ENCODE peak calls at places on chromosome 21, in ten cellular contexts. A is small intestine; F is A673; X is upper lobe of right lung; G is uterus; Y is effector memory CD4-positive, alpha-beta T cell; S is testis; J is lower lobe of right lung; D is pancreas; K is heart left ventricle. E is an unnamed sample.
A peak's percentile ranks its signal among the peaks of the same experiment; 100 is the strongest.

GRCh38 chr21:36464590-36464989 is 15.3 kb downstream of the CLDN14 start:
- DNase-seq in A (no peak), F (no peak), X (no peak), G (no peak), Y (no peak), S (no peak), J (no peak), D (no peak), K (no peak), E (no peak)

GRCh38 chr21:34967509-34968289 is 81.4 kb downstream of the RUNX1 start:
- DNase-seq in A (no peak), F (no peak), X (no peak), G (no peak), Y (no peak), S (no peak), J (no peak), D (no peak), K (no peak), E (no peak)

GRCh38 chr21:39063517-39063916 is 119.7 kb downstream of the PSMG1 start:
- DNase-seq in A (no peak), F (no peak), X (no peak), G (no peak), Y (no peak), S (no peak), J (no peak), D (no peak), K (no peak), E (no peak)

GRCh38 chr21:34126269-34126668 is 52.9 kb downstream of the MRPS6 start:
- DNase-seq in A (no peak), F (no peak), X (no peak), G (no peak), Y (no peak), S (no peak), J (no peak), D (no peak), K (no peak), E (no peak)

GRCh38 chr21:35236090-35236489 is 187.0 kb upstream of the RUNX1 start:
- DNase-seq in A (no peak), F (no peak), X (no peak), G (no peak), Y (no peak), S (no peak), J (no peak), D (no peak), K (no peak), E (no peak)

GRCh38 chr21:36627242-36627641 is 71.7 kb upstream of the SIM2 start:
- DNase-seq in A (no peak), F (no peak), X (no peak), G (no peak), Y (no peak), S (no peak), J (no peak), D (no peak), K (no peak), E (no peak)

GRCh38 chr21:21436012-21436545 is 437.9 kb downstream of the NCAM2 start:
- DNase-seq in A (no peak), F (no peak), X (no peak), G (no peak), Y (no peak), S (no peak), J (no peak), D (no peak), K (no peak), E (no peak)

GRCh38 chr21:32206631-32207030 is 72.2 kb downstream of the MIS18A start:
- DNase-seq in A (no peak), F (peak; percentile 5), X (no peak), G (no peak), Y (no peak), S (no peak), J (no peak), D (no peak), K (no peak), E (no peak)

GRCh38 chr21:26840912-26841311 is 4.3 kb downstream of the ADAMTS1 start:
- DNase-seq in A (no peak), F (peak; percentile 79), X (no peak), G (peak; percentile 69), Y (no peak), S (no peak), J (no peak), D (peak; percentile 37), K (peak; percentile 89), E (no peak)

GRCh38 chr21:19340303-19340702 is 936.7 kb upstream of the TMPRSS15 start:
- DNase-seq in A (no peak), F (no peak), X (no peak), G (no peak), Y (no peak), S (no peak), J (no peak), D (no peak), K (no peak), E (no peak)

GRCh38 chr21:43733529-43734071 is 14.7 kb downstream of the PDXK start:
- DNase-seq in A (no peak), F (peak; percentile 45), X (peak; percentile 73), G (no peak), Y (no peak), S (peak; percentile 59), J (no peak), D (peak; percentile 52), K (peak; percentile 54), E (no peak)
- H3K36me3 ChIP-seq in A (peaks cover 2% of the 10 kb centered on the region), F (peaks cover 2% of the 10 kb centered on the region), X (peaks cover 18% of the 10 kb centered on the region), G (no peaks in the 10 kb centered on the region), Y (no peaks in the 10 kb centered on the region), S (no peaks in the 10 kb centered on the region), J (peaks cover 38% of the 10 kb centered on the region), D (no peaks in the 10 kb centered on the region), K (no peaks in the 10 kb centered on the region), E (peaks cover 27% of the 10 kb centered on the region)

GRCh38 chr21:41955516-41955915 is 1.7 kb upstream of the C2CD2 start:
- DNase-seq in A (no peak), F (no peak), X (no peak), G (no peak), Y (no peak), S (no peak), J (no peak), D (no peak), K (no peak), E (no peak)
- H3K4me1 ChIP-seq in A (peaks cover 10% of the 10 kb centered on the region), F (peaks cover 19% of the 10 kb centered on the region), X (peaks cover 36% of the 10 kb centered on the region), G (peaks cover 3% of the 10 kb centered on the region), Y (peaks cover 4% of the 10 kb centered on the region), S (peaks cover 17% of the 10 kb centered on the region), J (peaks cover 37% of the 10 kb centered on the region), D (no peaks in the 10 kb centered on the region), K (peaks cover 45% of the 10 kb centered on the region), E (no peaks in the 10 kb centered on the region)

GRCh38 chr21:44090332-44090731 is 16.9 kb upstream of the PWP2 start:
- DNase-seq in A (peak; percentile 82), F (no peak), X (peak; percentile 56), G (no peak), Y (no peak), S (peak; percentile 11), J (no peak), D (no peak), K (no peak), E (no peak)
- H3K36me3 ChIP-seq in A (peaks cover 8% of the 10 kb centered on the region), F (peaks cover 43% of the 10 kb centered on the region), X (peaks cover 90% of the 10 kb centered on the region), G (no peaks in the 10 kb centered on the region), Y (peaks cover 41% of the 10 kb centered on the region), S (no peaks in the 10 kb centered on the region), J (peaks cover 98% of the 10 kb centered on the region), D (no peaks in the 10 kb centered on the region), K (peaks cover 85% of the 10 kb centered on the region), E (peaks cover 40% of the 10 kb centered on the region)

GRCh38 chr21:17428484-17428869 is 84.4 kb upstream of the CXADR start:
- DNase-seq in A (no peak), F (no peak), X (no peak), G (no peak), Y (no peak), S (no peak), J (no peak), D (no peak), K (no peak), E (no peak)
- H3K4me1 ChIP-seq in A (no peaks in the 10 kb centered on the region), F (no peaks in the 10 kb centered on the region), X (no peaks in the 10 kb centered on the region), G (no peaks in the 10 kb centered on the region), Y (no peaks in the 10 kb centered on the region), S (peaks cover 6% of the 10 kb centered on the region), J (no peaks in the 10 kb centered on the region), D (no peaks in the 10 kb centered on the region), K (no peaks in the 10 kb centered on the region), E (no peaks in the 10 kb centered on the region)

GRCh38 chr21:28266061-28266460 is 726.6 kb downstream of the LTN1 start:
- DNase-seq in A (no peak), F (no peak), X (no peak), G (no peak), Y (no peak), S (no peak), J (no peak), D (no peak), K (no peak), E (no peak)
- H3K36me3 ChIP-seq in A (no peaks in the 10 kb centered on the region), F (no peaks in the 10 kb centered on the region), X (no peaks in the 10 kb centered on the region), G (no peaks in the 10 kb centered on the region), Y (no peaks in the 10 kb centered on the region), S (no peaks in the 10 kb centered on the region), J (no peaks in the 10 kb centered on the region), D (no peaks in the 10 kb centered on the region), K (no peaks in the 10 kb centered on the region), E (no peaks in the 10 kb centered on the region)

GRCh38 chr21:29307718-29308455 is 9.2 kb downstream of the BACH1 start:
- DNase-seq in A (no peak), F (no peak), X (no peak), G (no peak), Y (no peak), S (no peak), J (no peak), D (no peak), K (no peak), E (no peak)

GRCh38 chr21:29308456-29308783 is 9.7 kb downstream of the BACH1 start:
- DNase-seq in A (no peak), F (no peak), X (no peak), G (no peak), Y (no peak), S (no peak), J (no peak), D (no peak), K (no peak), E (no peak)

GRCh38 chr21:29305561-29305960 is 6.8 kb downstream of the BACH1 start:
- DNase-seq in A (no peak), F (no peak), X (no peak), G (no peak), Y (no peak), S (no peak), J (no peak), D (no peak), K (no peak), E (no peak)

GRCh38 chr21:29305068-29305467 is 6.3 kb downstream of the BACH1 start:
- DNase-seq in A (no peak), F (no peak), X (no peak), G (no peak), Y (no peak), S (no peak), J (no peak), D (no peak), K (no peak), E (no peak)

DNA sequence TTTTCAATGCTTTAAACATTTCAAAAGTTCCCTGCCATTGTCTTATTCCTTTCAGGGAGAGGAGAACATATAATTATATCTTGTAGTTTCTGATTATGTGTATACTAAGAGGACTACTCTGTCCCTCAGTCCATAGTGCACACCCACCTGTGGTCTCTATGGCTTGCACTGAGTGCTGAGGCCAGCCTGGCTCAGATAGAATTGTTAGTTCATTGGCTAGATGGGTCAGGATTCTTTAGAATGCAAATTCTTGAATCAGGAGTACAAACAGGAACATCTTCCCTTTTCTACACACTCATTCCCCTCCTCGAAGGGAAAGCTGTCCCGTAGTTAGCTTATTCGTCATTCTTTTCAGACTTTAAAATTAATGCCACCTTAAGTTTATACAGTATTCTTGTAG is 8.2 kb downstream of the BACH1 start:
- DNase-seq in A (no peak), F (no peak), X (no peak), G (no peak), Y (no peak), S (no peak), J (no peak), D (no peak), K (no peak), E (no peak)
- H3K4me1 ChIP-seq in A (peaks cover 2% of the 10 kb centered on the region), F (peaks cover 75% of the 10 kb centered on the region), X (peaks cover 50% of the 10 kb centered on the region), G (peaks cover 4% of the 10 kb centered on the region), Y (no peaks in the 10 kb centered on the region), S (peaks cover 28% of the 10 kb centered on the region), J (peaks cover 77% of the 10 kb centered on the region), D (peaks cover 11% of the 10 kb centered on the region), K (peaks cover 92% of the 10 kb centered on the region), E (no peaks in the 10 kb centered on the region)

E was measured in naive thymus-derived CD4-positive, alpha-beta T cell.